ENCODE peak calls at places on chromosomes 2 and 18, in nine cellular contexts. L is BJ; C is CD8-positive, alpha-beta T cell; K is right lobe of liver; V is WTC11; G is GM12865; A is mesothelial cell of epicardium; W is H9; P is LNCaP clone FGC. B is an unnamed sample.

GRCh38 chr2:174952607-174953006 is 52.6 kb downstream of the CHN1 start:
- DNase-seq in W (no peak), A (no peak), V (no peak), C (no peak), G (no peak), P (no peak), L (no peak), K (no peak), B (no peak)

GRCh38 chr2:217610411-217610814 is 392.4 kb downstream of the TNS1 start:
- DNase-seq in P (peak), C (peak), G (peak), A (no peak), L (no peak), V (no peak), W (no peak), K (no peak), B (peak)

GRCh38 chr2:583666-584065 is 93.5 kb downstream of the TMEM18 start:
- DNase-seq in L (no peak), A (no peak), K (no peak), C (no peak), V (no peak), W (peak), P (no peak), G (no peak), B (no peak)

GRCh38 chr2:151630372-151630771 is 103.9 kb downstream of the NEB start:
- DNase-seq in L (no peak), W (no peak), K (no peak), G (no peak), C (no peak), P (no peak), A (no peak), V (no peak), B (no peak)

GRCh38 chr18:14086459-14087231 is 45.6 kb downstream of the ZNF519 start:
- DNase-seq in V (peak), C (no peak), W (peak), L (no peak), P (no peak), G (peak), K (no peak), A (no peak), B (peak)

GRCh38 chr2:57906152-57906732 is 140.4 kb upstream of the VRK2 start:
- DNase-seq in V (no peak), K (no peak), A (no peak), L (no peak), G (peak), C (no peak), W (no peak), P (peak), B (peak)

GRCh38 chr2:133674433-133675331 is 106.4 kb upstream of the NCKAP5 start:
- DNase-seq in W (peak), A (peak), L (peak), C (no peak), P (peak), V (peak), G (no peak), K (peak), B (no peak)

GRCh38 chr2:106990307-106990706 is 104.3 kb upstream of the ST6GAL2 start:
- DNase-seq in V (no peak), A (no peak), L (peak), W (no peak), G (no peak), C (no peak), P (no peak), K (no peak), B (no peak)

GRCh38 chr18:26549486-26550435 is 1.4 kb upstream of the KCTD1 start:
- DNase-seq in K (peak), A (peak), V (peak), P (no peak), W (peak), C (no peak), L (no peak), G (peak), B (peak)

GRCh38 chr2:233832869-233833812 is 21.2 kb downstream of the HJURP start:
- DNase-seq in L (no peak), A (no peak), W (peak), V (peak), G (peak), K (no peak), P (no peak), C (no peak), B (peak)

GRCh38 chr2:76180676-76181075 is 470.0 kb upstream of the GCFC2 start:
- DNase-seq in C (no peak), G (no peak), K (no peak), A (no peak), W (no peak), V (no peak), P (no peak), L (no peak), B (no peak)

GRCh38 chr2:147182260-147182659 is 662.6 kb upstream of the ACVR2A start:
- DNase-seq in W (no peak), K (no peak), G (peak), P (no peak), V (no peak), L (no peak), C (no peak), A (no peak), B (no peak)

GRCh38 chr2:234978466-234979203 is 26.8 kb downstream of the SH3BP4 start:
- DNase-seq in K (no peak), C (no peak), A (no peak), P (no peak), W (no peak), L (no peak), V (no peak), G (no peak), B (no peak)

DNA sequence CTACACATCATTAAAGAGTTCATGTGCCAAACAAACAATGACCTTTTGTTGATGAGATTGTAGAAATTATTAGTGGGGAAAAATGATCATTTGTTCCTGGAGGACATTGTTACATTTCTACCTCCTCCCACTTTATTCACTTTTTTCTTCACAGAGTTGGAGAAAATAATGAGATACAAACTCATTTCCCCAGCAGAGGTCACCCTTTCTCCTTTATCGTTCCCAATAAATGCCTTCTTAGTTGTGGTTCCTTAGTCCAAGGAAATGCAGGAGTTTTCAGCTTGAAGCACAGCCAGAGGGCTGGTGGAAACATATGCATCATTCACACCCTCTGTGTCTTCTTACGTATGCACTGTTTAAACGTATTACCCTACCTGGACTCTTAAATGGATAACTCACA is 108.8 kb downstream of the SLC4A3 start:
- DNase-seq in C (no peak), A (no peak), L (peak), K (no peak), W (no peak), V (no peak), G (peak), P (peak), B (peak)
- TF ChIP-seq CTCF in C (peak), A (peak), L (peak), K (peak), W (peak), V (peak), G (peak), P (peak), B (peak)

GRCh38 chr2:10659898-10660568 is 29.7 kb downstream of the NOL10 start:
- DNase-seq in K (peak), V (peak), C (no peak), W (peak), G (peak), P (no peak), A (no peak), L (peak), B (no peak)
- TF ChIP-seq CTCF in K (peak), V (peak), C (peak), W (peak), G (peak), P (peak), A (peak), L (peak), B (peak)

DNA sequence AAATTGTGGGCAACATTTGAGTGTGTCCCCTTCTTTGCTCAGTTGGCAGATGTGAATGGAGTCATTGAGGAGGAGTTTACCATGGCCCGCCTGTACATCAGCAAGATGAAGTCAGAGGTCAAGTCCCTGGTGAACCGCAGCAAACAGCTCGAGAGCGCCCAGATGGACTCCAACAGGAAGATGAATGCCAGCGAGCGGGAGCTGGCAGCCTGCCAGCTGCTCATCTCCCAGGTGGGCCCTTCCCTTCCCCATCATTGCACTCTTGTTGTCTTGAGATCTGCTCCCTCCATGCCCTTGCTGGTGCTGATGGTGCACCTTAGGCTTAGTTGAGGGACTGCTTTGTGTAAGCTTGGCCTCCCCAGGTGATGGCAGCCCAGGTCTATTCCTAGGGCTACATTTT is 47.5 kb upstream of the LYPD6B start:
- DNase-seq in A (no peak), W (no peak), P (no peak), V (no peak), C (no peak), L (no peak), G (no peak), K (no peak), B (no peak)
- TF ChIP-seq CTCF in A (no peak), W (no peak), P (no peak), V (no peak), C (no peak), L (no peak), G (no peak), K (no peak), B (no peak)

GRCh38 chr2:80086831-80087230 is 217.7 kb downstream of the LRRTM1 start:
- DNase-seq in P (no peak), A (no peak), C (no peak), W (no peak), V (no peak), G (no peak), L (peak), K (no peak), B (no peak)
- TF ChIP-seq CTCF in P (no peak), A (no peak), C (no peak), W (no peak), V (no peak), G (no peak), L (peak), K (no peak), B (no peak)

DNA sequence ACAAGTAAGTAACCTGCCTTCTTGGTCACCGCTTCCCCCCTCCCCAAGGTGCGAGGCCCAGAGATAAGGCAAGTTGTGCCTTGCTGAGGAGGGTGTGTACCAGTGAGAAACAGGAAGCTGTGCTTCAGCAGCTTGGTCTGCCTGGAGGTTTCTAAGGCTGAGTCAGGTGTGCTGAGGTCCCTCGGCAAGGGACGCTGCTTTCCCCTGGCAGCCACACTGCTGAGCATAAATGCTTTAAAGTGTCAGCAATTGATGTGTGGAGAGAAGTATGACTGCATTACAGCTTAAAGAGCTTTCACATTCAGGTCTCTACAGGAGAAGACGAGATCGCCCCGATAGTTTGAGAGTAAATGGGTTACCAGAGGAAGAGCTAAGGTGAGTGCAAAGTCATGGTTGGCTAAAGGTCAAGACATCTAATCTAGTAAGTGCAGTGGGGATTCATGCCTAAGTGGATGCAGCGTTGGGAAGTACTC is 86.9 kb downstream of the LIMS1 start:
- DNase-seq in G (peak), W (peak), A (no peak), K (no peak), L (no peak), V (peak), C (peak), P (no peak), B (peak)
- TF ChIP-seq CTCF in G (no peak), W (no peak), A (no peak), K (no peak), L (no peak), V (no peak), C (no peak), P (no peak), B (peak)

DNA sequence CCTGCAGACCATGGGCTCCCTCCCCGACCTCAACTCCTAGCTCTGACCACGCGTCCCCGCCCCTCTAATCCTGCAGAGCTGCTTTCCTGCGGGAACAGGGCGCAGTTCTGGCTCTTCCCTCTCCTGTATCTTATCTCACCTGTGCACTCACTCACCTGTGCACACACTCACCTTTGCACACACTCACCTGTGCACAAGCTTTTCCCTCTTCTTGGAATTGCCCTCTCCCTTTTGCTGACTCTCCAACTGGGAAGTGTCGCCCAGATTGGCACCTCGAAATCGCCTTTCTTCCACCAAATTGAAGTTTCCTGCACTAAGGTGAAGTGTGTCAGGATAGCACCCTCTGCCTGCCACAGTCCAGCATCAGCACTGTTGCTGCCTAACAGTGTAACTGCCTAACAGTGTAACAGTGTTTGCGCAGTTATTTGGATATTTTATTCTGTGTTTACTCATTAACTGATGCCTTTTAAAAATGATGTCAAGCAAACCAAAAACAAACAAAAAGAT is 585 bp upstream of the CMPK2 start:
- DNase-seq in K (no peak), A (no peak), P (no peak), L (no peak), G (peak), C (peak), V (peak), W (peak), B (peak)
- TF ChIP-seq CTCF in K (peak), A (no peak), P (peak), L (peak), G (peak), C (peak), V (no peak), W (peak), B (peak)

GRCh38 chr2:15588329-15588919 is 3.2 kb upstream of the DDX1 start:
- DNase-seq in W (peak), C (no peak), V (peak), P (no peak), A (peak), G (peak), K (peak), L (no peak), B (peak)
- TF ChIP-seq CTCF in W (peak), C (no peak), V (peak), P (peak), A (peak), G (peak), K (peak), L (peak), B (peak)

GRCh38 chr2:113891265-113891959 is 1.5 kb downstream of the ACTR3 start:
- DNase-seq in W (no peak), K (no peak), G (no peak), A (no peak), V (no peak), C (no peak), P (no peak), L (no peak), B (no peak)

GRCh38 chr2:113887393-113887792 is 2.5 kb upstream of the ACTR3 start:
- DNase-seq in K (no peak), C (no peak), V (no peak), P (no peak), L (no peak), W (no peak), A (no peak), G (peak), B (no peak)

GRCh38 chr2:113890253-113891235 is 655 bp downstream of the ACTR3 start:
- DNase-seq in V (peak), L (no peak), A (peak), G (peak), C (peak), K (peak), W (peak), P (peak), B (peak)

GRCh38 chr2:113888641-113889470 is 1.0 kb upstream of the ACTR3 start:
- DNase-seq in L (no peak), K (peak), G (no peak), P (no peak), V (peak), A (no peak), W (no peak), C (no peak), B (no peak)

DNA sequence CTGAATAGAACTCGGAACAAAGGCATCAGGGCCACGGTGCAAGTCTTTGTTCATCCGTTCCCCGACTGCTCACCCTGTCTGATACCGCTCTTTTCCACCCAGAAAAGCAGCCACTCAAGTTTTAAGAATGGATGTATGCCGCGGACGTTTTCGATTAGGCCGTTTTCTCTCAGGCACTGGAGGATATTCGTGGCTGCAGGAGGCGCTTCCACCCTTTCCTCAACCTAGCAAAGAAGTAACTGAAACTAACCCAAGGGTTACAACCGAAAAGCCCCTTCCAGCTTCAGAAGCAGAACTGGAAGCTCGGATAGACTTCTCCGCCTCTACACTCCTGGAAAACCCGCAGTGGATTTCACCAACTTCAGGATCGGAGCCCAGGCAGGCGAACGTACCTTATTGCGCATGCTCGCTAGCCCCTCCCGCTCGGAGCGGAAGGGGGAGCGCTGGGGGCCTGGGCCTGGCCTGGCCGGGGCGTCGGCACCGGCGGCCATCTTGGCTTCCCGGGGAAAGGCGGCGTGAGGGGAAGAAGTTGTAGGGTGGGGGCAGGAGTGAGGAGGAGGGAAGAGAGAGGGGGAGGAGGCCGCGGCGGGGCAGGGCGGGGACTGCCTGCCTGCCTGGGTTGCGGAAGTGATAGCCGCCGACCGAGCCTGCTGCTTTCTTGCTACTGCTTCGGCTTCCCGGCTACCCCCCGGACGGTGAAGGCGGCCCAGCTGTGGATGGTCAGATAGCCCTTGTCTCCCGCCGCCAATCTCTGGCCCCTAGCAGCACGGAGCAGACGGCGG is at the start of gene ACTR3:
- DNase-seq in A (peak), L (peak), G (peak), K (peak), V (peak), C (peak), P (peak), W (peak), B (peak)
- TF ChIP-seq CTCF in A (no peak), L (peak), G (no peak), K (no peak), V (no peak), C (no peak), P (no peak), W (no peak), B (no peak)

GRCh38 chr2:161578998-161579397 is 45.2 kb upstream of the SLC4A10 start:
- DNase-seq in W (no peak), L (no peak), G (no peak), K (no peak), C (no peak), V (no peak), A (no peak), P (no peak), B (no peak)

GRCh38 chr2:161580426-161580825 is 43.8 kb upstream of the SLC4A10 start:
- DNase-seq in C (no peak), P (no peak), A (no peak), L (no peak), V (no peak), W (no peak), K (no peak), G (no peak), B (no peak)

GRCh38 chr2:161571051-161571429 is 53.2 kb upstream of the SLC4A10 start:
- DNase-seq in C (no peak), L (no peak), A (no peak), P (no peak), K (no peak), V (no peak), G (peak), W (no peak), B (no peak)

GRCh38 chr2:161580021-161580420 is 44.2 kb upstream of the SLC4A10 start:
- DNase-seq in A (no peak), K (no peak), G (no peak), V (no peak), C (no peak), P (no peak), L (no peak), W (no peak), B (no peak)

GRCh38 chr2:161576421-161576820 is 47.8 kb upstream of the SLC4A10 start:
- DNase-seq in A (no peak), C (peak), V (peak), G (peak), W (peak), L (no peak), P (no peak), K (no peak), B (peak)
- TF ChIP-seq CTCF in A (no peak), C (no peak), V (peak), G (peak), W (peak), L (peak), P (no peak), K (no peak), B (no peak)

GRCh38 chr2:229713371-229714079 is 830 bp downstream of the DNER start:
- DNase-seq in A (no peak), V (peak), L (no peak), W (peak), G (peak), K (no peak), P (no peak), C (peak), B (peak)
- TF ChIP-seq CTCF in A (no peak), V (no peak), L (no peak), W (peak), G (no peak), K (no peak), P (no peak), C (no peak), B (no peak)